ENCODE peak calls at places on chromosomes 1 and 21, in seven cellular contexts. D is HCT116, I is K562, C is A549, U is HepG2, Z is WTC11, V is H1. N is an unnamed sample.

GRCh38 chr1:197127513-197127912 is 19.0 kb downstream of the ASPM start:
- DNase-seq in U (no peak), Z (no peak), I (no peak), V (no peak), C (no peak), D (no peak), N (no peak)

GRCh38 chr1:201022824-201023516 is 544 bp downstream of the KIF21B start:
- DNase-seq in I (peak), D (no peak), Z (peak), V (no peak), C (no peak), U (no peak), N (peak)

GRCh38 chr1:241677171-241677570 is 25.1 kb downstream of the WDR64 start:
- DNase-seq in U (no peak), D (no peak), I (no peak), C (no peak), V (no peak), Z (no peak), N (no peak)

GRCh38 chr1:235176486-235176885 is 15.4 kb upstream of the RBM34 start:
- DNase-seq in D (no peak), Z (no peak), I (no peak), C (no peak), U (no peak), V (no peak), N (no peak)

GRCh38 chr1:212055333-212055732 is 19.8 kb downstream of the DTL start:
- DNase-seq in U (no peak), D (no peak), Z (no peak), I (no peak), C (no peak), V (no peak), N (no peak)

GRCh38 chr21:33434770-33435360 is 31.7 kb downstream of the IFNGR2 start:
- DNase-seq in Z (no peak), V (no peak), I (no peak), C (peak), U (no peak), D (no peak), N (peak)

GRCh38 chr1:59262631-59263030 is 34.3 kb upstream of the FGGY start:
- DNase-seq in U (no peak), D (no peak), C (no peak), Z (no peak), V (no peak), I (no peak), N (no peak)

GRCh38 chr1:244782056-244782455 is 53.4 kb upstream of the COX20 start:
- DNase-seq in D (no peak), V (no peak), C (no peak), I (no peak), U (no peak), Z (no peak), N (no peak)

GRCh38 chr1:203380395-203381150 is 29.7 kb upstream of the FMOD start:
- DNase-seq in I (no peak), V (no peak), Z (no peak), U (no peak), D (no peak), C (no peak), N (no peak)

GRCh38 chr1:232303221-232303620 is 326.7 kb downstream of the SIPA1L2 start:
- DNase-seq in I (no peak), Z (no peak), V (no peak), C (no peak), D (no peak), U (no peak), N (no peak)

GRCh38 chr1:154884868-154885706 is 15.0 kb upstream of the KCNN3 start:
- DNase-seq in I (no peak), U (peak), C (no peak), V (no peak), D (no peak), Z (no peak), N (no peak)

GRCh38 chr1:210527091-210527490 is 198.4 kb downstream of the HHAT start:
- DNase-seq in V (no peak), U (no peak), Z (no peak), D (no peak), I (no peak), C (no peak), N (no peak)

GRCh38 chr1:171128463-171128862 is 37.8 kb downstream of the FMO3 start:
- DNase-seq in D (no peak), Z (no peak), C (no peak), I (no peak), U (no peak), V (no peak), N (no peak)

GRCh38 chr1:206466840-206467649 is 3.2 kb upstream of the IKBKE start:
- DNase-seq in Z (no peak), I (no peak), V (no peak), U (no peak), C (no peak), D (no peak), N (peak)

GRCh38 chr1:40508375-40509341 is at the start of gene EXO5:
- DNase-seq in U (peak), I (peak), D (no peak), Z (peak), C (peak), V (no peak), N (peak)

GRCh38 chr1:209802117-209802779 is 3.7 kb downstream of the IRF6 start:
- DNase-seq in U (no peak), D (no peak), V (no peak), Z (no peak), I (no peak), C (no peak), N (no peak)

GRCh38 chr1:15418811-15419515 is 9.3 kb downstream of the EFHD2 start:
- DNase-seq in D (no peak), I (no peak), V (no peak), Z (no peak), U (no peak), C (no peak), N (no peak)

GRCh38 chr1:226405411-226405988 is 2.4 kb downstream of the PARP1 start:
- DNase-seq in C (no peak), I (no peak), U (no peak), Z (peak), V (no peak), D (no peak), N (peak)

GRCh38 chr1:245411245-245411644 is 256.5 kb downstream of the KIF26B start:
- DNase-seq in V (no peak), Z (no peak), I (no peak), D (no peak), U (no peak), C (no peak), N (peak)

GRCh38 chr21:29896884-29897283 is 42.9 kb downstream of the GRIK1 start:
- DNase-seq in Z (no peak), V (no peak), U (no peak), D (no peak), C (no peak), I (no peak), N (no peak)

GRCh38 chr1:163427336-163427735 is 105.6 kb downstream of the NUF2 start:
- DNase-seq in I (no peak), V (no peak), D (no peak), U (no peak), Z (no peak), C (no peak), N (no peak)

GRCh38 chr1:158045639-158046038 is 52.2 kb downstream of the KIRREL1 start:
- DNase-seq in Z (no peak), D (no peak), C (no peak), V (peak), U (no peak), I (no peak), N (no peak)

GRCh38 chr1:46819335-46819734 is 20.5 kb downstream of the CYP4B1 start:
- DNase-seq in I (no peak), C (no peak), Z (no peak), U (no peak), D (no peak), V (no peak), N (no peak)

GRCh38 chr1:85406887-85407593 is 57.9 kb downstream of the DDAH1 start:
- DNase-seq in U (peak), I (no peak), C (peak), Z (no peak), D (peak), V (no peak), N (no peak)

GRCh38 chr21:43467785-43468184 is 40.9 kb upstream of the SIK1 start:
- DNase-seq in C (no peak), V (no peak), I (no peak), U (no peak), D (no peak), Z (no peak), N (no peak)

GRCh38 chr1:164180824-164181223 is 378.2 kb upstream of the PBX1 start:
- DNase-seq in V (no peak), C (no peak), D (no peak), U (no peak), I (no peak), Z (no peak), N (no peak)

GRCh38 chr1:209800984-209801834 is 4.7 kb downstream of the IRF6 start:
- DNase-seq in U (no peak), Z (no peak), D (no peak), V (no peak), C (no peak), I (no peak), N (no peak)

GRCh38 chr1:234914606-234915290 is 213.9 kb downstream of the TOMM20 start:
- DNase-seq in V (no peak), D (no peak), Z (no peak), U (no peak), I (no peak), C (no peak), N (no peak)

GRCh38 chr1:160997323-160998038 is 23.5 kb downstream of the F11R start:
- DNase-seq in V (no peak), I (peak), Z (peak), U (peak), C (peak), D (peak), N (peak)

GRCh38 chr1:224106568-224107281 is 7.2 kb upstream of the FBXO28 start:
- DNase-seq in C (peak), V (no peak), D (peak), I (no peak), U (peak), Z (peak), N (peak)

GRCh38 chr1:66271904-66272254 is 262.1 kb upstream of the SGIP1 start:
- DNase-seq in C (peak), I (no peak), V (no peak), D (no peak), Z (no peak), U (no peak), N (no peak)

GRCh38 chr1:176017722-176018121 is 189.4 kb downstream of the COP1 start:
- DNase-seq in I (no peak), D (no peak), C (no peak), U (no peak), Z (no peak), V (no peak), N (no peak)

GRCh38 chr1:47444578-47445465 is 7.0 kb downstream of the FOXD2 start:
- DNase-seq in Z (peak), I (peak), C (peak), D (no peak), V (no peak), U (no peak), N (no peak)

GRCh38 chr1:199302554-199302953 is 663.7 kb downstream of the PTPRC start:
- DNase-seq in Z (no peak), I (no peak), V (no peak), C (no peak), D (no peak), U (no peak), N (no peak)

GRCh38 chr21:16279658-16280581 is 550.1 kb downstream of the USP25 start:
- DNase-seq in V (peak), C (no peak), I (no peak), U (no peak), Z (peak), D (no peak), N (no peak)

GRCh38 chr1:151547119-151547899 is 7.2 kb downstream of the TUFT1 start:
- DNase-seq in D (peak), Z (peak), U (peak), C (peak), I (no peak), V (no peak), N (no peak)
- TF ChIP-seq CTCF in D (no peak), Z (no peak), U (peak), C (no peak), I (no peak), V (no peak), N (no peak)

GRCh38 chr1:185972096-185972875 is 238.1 kb downstream of the HMCN1 start:
- DNase-seq in D (no peak), V (no peak), I (no peak), Z (no peak), C (no peak), U (no peak), N (no peak)

GRCh38 chr1:185971688-185972087 is 237.5 kb downstream of the HMCN1 start:
- DNase-seq in V (no peak), D (no peak), Z (no peak), C (no peak), U (no peak), I (no peak), N (no peak)

GRCh38 chr1:185969524-185969991 is 235.4 kb downstream of the HMCN1 start:
- DNase-seq in U (no peak), C (no peak), D (no peak), V (no peak), Z (no peak), I (no peak), N (no peak)

GRCh38 chr1:185974367-185974766 is 240.2 kb downstream of the HMCN1 start:
- DNase-seq in Z (no peak), D (no peak), I (no peak), U (no peak), V (no peak), C (no peak), N (no peak)

GRCh38 chr1:185973645-185974044 is 239.5 kb downstream of the HMCN1 start:
- DNase-seq in I (no peak), D (no peak), U (no peak), C (no peak), Z (no peak), V (no peak), N (no peak)
- TF ChIP-seq MAX in I (no peak), D (no peak), U (no peak), C (no peak), Z (no peak), V (no peak), N (no peak)

DNA sequence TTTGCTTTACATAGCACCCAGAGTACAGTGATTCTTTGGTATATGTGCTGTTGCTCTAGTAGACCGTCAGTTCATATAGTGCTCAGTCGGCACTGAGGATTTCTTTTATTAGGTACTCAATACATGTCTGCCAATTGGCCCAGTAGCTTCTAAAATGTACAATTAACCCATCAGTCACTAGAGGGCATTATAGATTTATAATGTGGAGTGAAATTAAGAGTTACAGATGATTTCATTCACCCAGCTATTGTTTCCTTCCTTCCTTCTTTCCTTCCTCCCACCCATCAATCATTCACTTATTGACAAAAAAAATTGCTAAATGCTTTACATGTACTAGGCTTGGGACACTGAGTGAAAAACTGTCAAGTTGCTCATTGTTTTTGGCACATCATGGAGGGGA is 263.6 kb upstream of the USP24 start:
- DNase-seq in I (no peak), D (peak), C (no peak), Z (no peak), V (no peak), U (peak), N (peak)
- TF ChIP-seq CTCF in I (no peak), D (no peak), C (peak), Z (no peak), V (no peak), U (peak), N (no peak)

GRCh38 chr1:19067187-19067911 is 110.9 kb upstream of the IFFO2 start:
- DNase-seq in V (no peak), D (no peak), U (peak), C (no peak), I (no peak), Z (no peak), N (no peak)
- TF ChIP-seq MAX in V (peak), D (no peak), U (peak), C (peak), I (no peak), Z (no peak), N (no peak)

GRCh38 chr1:118911571-118911970 is 76.6 kb downstream of the TBX15 start:
- DNase-seq in V (no peak), D (no peak), I (no peak), C (no peak), Z (no peak), U (no peak), N (no peak)

GRCh38 chr1:118902299-118903270 is 85.6 kb downstream of the TBX15 start:
- DNase-seq in Z (no peak), I (no peak), V (no peak), U (no peak), D (no peak), C (no peak), N (no peak)

GRCh38 chr1:118905671-118906070 is 82.5 kb downstream of the TBX15 start:
- DNase-seq in U (no peak), D (no peak), I (no peak), V (no peak), C (no peak), Z (no peak), N (no peak)

GRCh38 chr1:118905206-118905605 is 82.9 kb downstream of the TBX15 start:
- DNase-seq in Z (no peak), V (no peak), I (no peak), U (no peak), C (no peak), D (no peak), N (no peak)

DNA sequence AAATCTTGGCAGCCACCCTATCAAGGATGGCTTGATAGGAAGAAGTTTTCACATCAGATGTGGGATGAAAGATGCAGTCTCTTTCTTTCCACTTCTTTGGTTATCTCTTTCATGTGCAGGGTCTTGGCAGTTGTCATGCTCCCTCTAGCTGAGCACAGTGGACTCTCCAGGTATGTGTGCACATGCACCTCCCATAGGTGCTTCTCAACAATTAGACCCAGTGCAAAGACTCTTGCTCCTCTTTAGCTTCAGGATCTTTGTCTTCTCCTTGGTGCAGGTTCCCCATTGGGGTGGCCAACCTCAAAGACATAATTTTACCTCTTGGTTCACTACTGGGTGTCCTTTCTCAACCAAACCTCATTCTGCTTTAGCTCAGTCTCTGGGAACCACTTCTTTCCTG is 80.7 kb downstream of the TBX15 start:
- DNase-seq in I (no peak), U (no peak), C (no peak), D (no peak), Z (no peak), V (no peak), N (no peak)
- TF ChIP-seq CTCF in I (no peak), U (peak), C (no peak), D (no peak), Z (no peak), V (no peak), N (no peak)